ENCODE peak calls at places on chromosomes 12 and 14, in nine cellular contexts. G is HTR-8/SVneo; B is GM20000; E is activated effector memory CD4-positive, alpha-beta T cell treated with anti-CD3 and anti-CD28 coated beads, Interleukin-2, amount 50 U/mL, for 16 hours; I is midbrain; F is cardiac muscle cell; R is anterior cingulate cortex; X is fibroblast of pulmonary artery; W is AG10803. Y is an unnamed sample.

GRCh38 chr12:87812030-87812429 is 217.2 kb downstream of the C12orf50 start:
- DNase-seq in G (no peak), R (no peak), I (no peak), F (no peak), E (no peak), B (no peak), W (no peak), X (no peak), Y (peak; percentile 66)

GRCh38 chr14:92914087-92914656 is 8.8 kb upstream of the CHGA start:
- DNase-seq in B (peak; percentile 72), E (peak; percentile 69), X (peak; percentile 27), G (no peak), W (peak; percentile 4), I (no peak), R (no peak), F (peak; percentile 29), Y (peak; percentile 10)

GRCh38 chr12:76288218-76288617 is 60.0 kb downstream of the BBS10 start:
- DNase-seq in X (no peak), W (no peak), B (no peak), I (no peak), G (no peak), R (no peak), E (no peak), F (no peak), Y (peak; percentile 54)

GRCh38 chr12:56157201-56158028 is 744 bp upstream of the MYL6 start:
- DNase-seq in W (peak; percentile 86), F (peak; percentile 91), R (peak; percentile 67), B (peak; percentile 75), E (peak; percentile 84), G (peak; percentile 74), X (peak; percentile 89), I (peak; percentile 70), Y (peak; percentile 77)

GRCh38 chr14:83355609-83356008 is 1822.0 kb upstream of the SEL1L start:
- DNase-seq in E (no peak), F (no peak), W (no peak), B (no peak), R (no peak), I (no peak), G (no peak), X (no peak), Y (no peak)

GRCh38 chr14:59301354-59301753 is 112.9 kb downstream of the DAAM1 start:
- DNase-seq in I (no peak), E (peak; percentile 63), G (no peak), W (no peak), X (no peak), F (no peak), B (peak; percentile 21), R (no peak), Y (no peak)

GRCh38 chr14:26709019-26709418 is 111.2 kb upstream of the NOVA1 start:
- DNase-seq in G (peak; percentile 13), W (peak; percentile 3), X (peak; percentile 71), F (peak; percentile 49), I (no peak), R (no peak), E (no peak), B (no peak), Y (peak; percentile 63)

GRCh38 chr12:12333980-12334709 is 15.9 kb downstream of the MANSC1 start:
- DNase-seq in F (peak; percentile 68), B (peak; percentile 81), G (peak; percentile 51), X (peak; percentile 58), W (peak; percentile 44), R (peak; percentile 31), E (peak; percentile 86), I (peak; percentile 60), Y (peak; percentile 27)

GRCh38 chr14:105163040-105163742 is 5.4 kb downstream of the JAG2 start:
- DNase-seq in F (no peak), I (no peak), X (no peak), R (no peak), E (no peak), G (no peak), B (no peak), W (no peak), Y (no peak)

GRCh38 chr12:132946507-132946820 is 9.6 kb downstream of the ZNF605 start:
- DNase-seq in G (no peak), W (no peak), X (no peak), I (no peak), F (no peak), E (no peak), B (no peak), R (no peak), Y (no peak)

GRCh38 chr12:46490635-46491034 is 118.1 kb upstream of the SLC38A2 start:
- DNase-seq in E (no peak), F (peak; percentile 72), R (no peak), W (peak; percentile 75), I (no peak), B (no peak), X (peak; percentile 76), G (no peak), Y (no peak)

GRCh38 chr14:88417594-88417993 is 32.1 kb downstream of the SPATA7 start:
- DNase-seq in R (no peak), F (no peak), X (no peak), B (no peak), G (no peak), E (no peak), W (no peak), I (no peak), Y (no peak)

GRCh38 chr12:93825926-93826599 is 148.9 kb downstream of the CRADD start:
- DNase-seq in G (no peak), E (no peak), F (peak; percentile 54), X (no peak), W (peak; percentile 75), R (no peak), B (no peak), I (peak; percentile 36), Y (peak; percentile 61)

GRCh38 chr12:65205886-65206285 is 36.5 kb downstream of the LEMD3 start:
- DNase-seq in B (no peak), F (no peak), W (no peak), X (no peak), I (no peak), E (no peak), G (no peak), R (no peak), Y (no peak)

GRCh38 chr14:75476274-75476995 is 45.8 kb upstream of the BATF start:
- DNase-seq in F (peak; percentile 34), W (peak; percentile 40), R (no peak), B (no peak), X (peak; percentile 33), I (peak; percentile 17), E (no peak), G (no peak), Y (no peak)

GRCh38 chr12:10075451-10075850 is 23.3 kb downstream of the CLEC1A start:
- DNase-seq in R (no peak), F (no peak), I (no peak), E (no peak), W (no peak), B (no peak), X (no peak), G (no peak), Y (no peak)

GRCh38 chr12:105547786-105548185 is 217.3 kb downstream of the C12orf75 start:
- DNase-seq in I (no peak), X (no peak), R (no peak), W (no peak), F (no peak), E (no peak), G (no peak), B (no peak), Y (peak; percentile 44)

GRCh38 chr14:104968541-104969401 is 9.4 kb downstream of the AHNAK2 start:
- DNase-seq in R (no peak), E (no peak), G (no peak), W (peak; percentile 40), B (no peak), F (peak; percentile 62), X (peak; percentile 49), I (no peak), Y (peak; percentile 12)

GRCh38 chr12:57518920-57519757 is 1.2 kb downstream of the DDIT3 start:
- DNase-seq in F (peak; percentile 80), G (no peak), I (no peak), E (no peak), W (peak; percentile 68), B (no peak), X (peak; percentile 68), R (no peak), Y (no peak)

GRCh38 chr12:102462803-102463499 is 17.4 kb downstream of the IGF1 start:
- DNase-seq in E (no peak), B (no peak), G (no peak), W (peak; percentile 43), I (no peak), X (peak; percentile 55), F (peak; percentile 53), R (no peak), Y (peak; percentile 80)

GRCh38 chr12:50062733-50063452 is 5.5 kb downstream of the ASIC1 start:
- DNase-seq in I (peak; percentile 32), G (no peak), R (peak; percentile 73), W (no peak), X (no peak), F (no peak), B (no peak), E (no peak), Y (peak; percentile 34)

GRCh38 chr14:100246809-100247428 is 8.0 kb downstream of the YY1 start:
- DNase-seq in I (peak; percentile 38), G (peak; percentile 61), R (no peak), W (peak; percentile 34), X (peak; percentile 49), B (no peak), F (peak; percentile 44), E (no peak), Y (no peak)

GRCh38 chr12:109053382-109054123 is 1.2 kb downstream of the USP30 start:
- DNase-seq in W (no peak), X (no peak), E (peak; percentile 65), G (no peak), I (peak; percentile 57), F (peak; percentile 2), R (no peak), B (peak; percentile 79), Y (no peak)

GRCh38 chr12:109770104-109770860 is 56.7 kb downstream of the FAM222A start:
- DNase-seq in R (peak; percentile 38), W (no peak), X (no peak), B (no peak), F (no peak), E (peak; percentile 25), G (no peak), I (peak; percentile 74), Y (no peak)

GRCh38 chr12:109720152-109720855 is 6.7 kb downstream of the FAM222A start:
- DNase-seq in W (no peak), F (no peak), X (no peak), B (no peak), E (no peak), R (peak; percentile 82), G (no peak), I (peak; percentile 79), Y (no peak)

GRCh38 chr12:96198970-96199369 is 4.8 kb downstream of the ELK3 start:
- DNase-seq in E (no peak), F (peak; percentile 77), I (no peak), W (peak; percentile 94), R (no peak), G (no peak), B (no peak), X (peak; percentile 86), Y (peak; percentile 94)

GRCh38 chr12:49583361-49584094 is 15.6 kb upstream of the MCRS1 start:
- DNase-seq in R (peak; percentile 34), G (no peak), W (peak; percentile 36), B (no peak), E (no peak), X (peak; percentile 63), I (no peak), F (peak; percentile 54), Y (no peak)

GRCh38 chr14:60721331-60722162 is 2.6 kb downstream of the SIX4 start:
- DNase-seq in G (peak; percentile 95), I (no peak), E (peak; percentile 82), B (peak; percentile 70), X (peak; percentile 41), R (no peak), F (peak; percentile 44), W (peak; percentile 40), Y (peak; percentile 71)

GRCh38 chr14:91942128-91942527 is 5.4 kb downstream of the FBLN5 start:
- DNase-seq in B (no peak), R (no peak), W (no peak), I (no peak), F (no peak), X (no peak), E (no peak), G (no peak), Y (no peak)

GRCh38 chr12:67813509-67813908 is 165.0 kb downstream of the DYRK2 start:
- DNase-seq in R (no peak), I (no peak), G (no peak), X (peak; percentile 46), E (no peak), W (no peak), B (no peak), F (no peak), Y (no peak)

GRCh38 chr12:6871052-6871957 is 1.8 kb downstream of the SPSB2 start:
- DNase-seq in E (peak; percentile 75), X (no peak), I (no peak), R (no peak), G (no peak), W (peak; percentile 24), B (peak; percentile 57), F (peak; percentile 21), Y (no peak)